ENCODE peak calls at places on chromosomes 11 and 22, in six cellular contexts. U, F, K, O, I and M are unnamed samples.

GRCh38 chr11:73240190-73240781 is 22.2 kb downstream of the P2RY2 start:
- DNase-seq in F (no peak), U (peak), K (no peak), O (peak), I (no peak), M (peak)

GRCh38 chr11:92711913-92712312 is 257.5 kb upstream of the MTNR1B start:
- DNase-seq in I (no peak), U (peak), F (no peak), K (no peak), O (no peak), M (no peak)

GRCh38 chr22:47198801-47199251 is 436.4 kb downstream of the TBC1D22A start:
- DNase-seq in F (no peak), I (no peak), O (no peak), K (no peak), U (no peak), M (no peak)

GRCh38 chr22:44570476-44571445 is 72.7 kb upstream of the RTL6 start:
- DNase-seq in O (no peak), I (no peak), U (no peak), K (no peak), F (no peak), M (no peak)

GRCh38 chr11:16346975-16347374 is 9.4 kb downstream of the SOX6 start:
- DNase-seq in K (no peak), O (peak), U (peak), F (no peak), I (no peak), M (peak)

GRCh38 chr11:35735411-35735810 is 72.8 kb downstream of the TRIM44 start:
- DNase-seq in U (no peak), F (peak), O (no peak), I (no peak), K (no peak), M (no peak)

GRCh38 chr11:36057372-36058045 is 113.6 kb downstream of the LDLRAD3 start:
- DNase-seq in K (no peak), U (no peak), I (no peak), O (no peak), F (peak), M (no peak)

GRCh38 chr22:26127126-26127525 is 42.1 kb upstream of the SEZ6L start:
- DNase-seq in F (no peak), O (no peak), U (no peak), I (no peak), K (no peak), M (no peak)

GRCh38 chr22:18954941-18955571 is 19.0 kb upstream of the PRODH start:
- DNase-seq in K (no peak), F (no peak), U (no peak), I (no peak), O (no peak), M (no peak)

GRCh38 chr11:65301491-65302329 is 13.0 kb upstream of the CDC42EP2 start:
- DNase-seq in U (no peak), I (no peak), O (peak), F (no peak), K (no peak), M (peak)

GRCh38 chr22:50437511-50438304 is 37.1 kb downstream of the SBF1 start:
- DNase-seq in I (no peak), O (no peak), K (no peak), U (no peak), F (no peak), M (no peak)

GRCh38 chr11:79212711-79213110 is 228.1 kb downstream of the TENM4 start:
- DNase-seq in K (no peak), F (no peak), U (no peak), O (no peak), I (no peak), M (no peak)

GRCh38 chr11:124085583-124085982 is 29.7 kb upstream of the VWA5A start:
- DNase-seq in U (peak), K (no peak), I (no peak), F (no peak), O (peak), M (no peak)

GRCh38 chr11:77127969-77128691 is at the start of gene MYO7A:
- DNase-seq in O (peak), I (no peak), U (no peak), K (peak), F (peak), M (peak)
- H3K9ac ChIP-seq in O (no peak), I (peak), U (no peak), K (peak), F (no peak), M (no peak)

DNA sequence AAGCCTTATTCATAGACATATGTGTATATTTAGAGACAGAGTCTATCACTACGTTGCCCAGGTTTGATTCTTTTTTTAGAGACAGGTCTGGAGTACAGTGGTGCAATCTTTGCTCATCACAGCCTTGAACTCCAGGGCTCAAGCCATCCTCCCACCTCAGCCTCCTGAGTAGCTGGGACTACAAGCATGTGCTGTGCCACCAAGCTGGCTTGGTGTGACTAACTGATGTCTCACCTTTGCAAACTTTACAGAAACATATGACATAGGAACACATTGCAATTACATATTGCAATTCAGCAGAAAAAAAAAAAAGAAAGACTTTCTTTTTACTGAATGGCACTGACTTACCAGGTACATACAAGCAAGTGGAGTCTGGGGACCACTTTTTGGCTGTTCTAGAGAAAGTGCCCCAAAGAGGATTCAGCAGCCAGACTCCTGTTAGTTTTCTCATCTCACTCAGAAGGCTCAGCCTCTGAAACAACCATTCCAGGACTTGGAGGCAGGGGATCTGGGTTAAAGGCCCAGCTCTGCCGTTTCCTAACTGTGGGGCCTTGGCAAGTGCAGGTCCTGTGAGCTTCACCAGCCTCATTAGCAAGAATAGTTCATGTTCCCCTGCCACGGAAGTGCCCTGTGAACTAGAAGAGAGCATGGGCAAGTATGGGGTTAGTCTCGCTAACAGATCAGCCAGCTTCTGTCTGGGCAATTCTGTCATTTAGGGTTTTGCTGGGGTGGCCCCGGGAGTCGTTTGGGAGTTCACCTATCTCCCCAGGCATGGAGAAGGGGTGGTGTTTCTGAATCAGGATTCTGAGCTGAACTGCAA is 11.2 kb upstream of the NFAM1 start:
- DNase-seq in O (no peak), K (no peak), I (no peak), F (no peak), U (no peak), M (no peak)
- H3K9ac ChIP-seq in O (no peak), K (no peak), I (no peak), F (no peak), U (no peak), M (peak)

DNA sequence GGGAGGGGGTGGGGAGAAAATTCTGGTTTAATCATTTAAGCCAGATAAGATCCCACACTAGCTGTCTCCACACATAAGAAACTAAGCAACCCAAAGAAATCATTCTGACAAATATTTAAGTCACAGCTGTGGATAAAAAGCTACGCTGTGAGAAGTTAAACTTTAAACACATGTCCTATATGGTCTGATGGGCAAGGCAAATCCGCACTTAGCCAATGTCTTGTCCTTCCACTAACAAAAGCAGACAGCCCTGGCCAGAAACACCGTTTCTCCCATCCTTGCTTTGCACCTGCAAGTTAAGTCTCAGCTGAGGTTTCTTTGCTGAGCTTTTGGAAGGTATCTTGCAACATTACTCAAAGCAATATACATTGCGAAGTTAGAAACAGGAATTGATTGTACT is 68.0 kb downstream of the ETS1 start:
- DNase-seq in I (no peak), F (no peak), U (no peak), K (no peak), O (no peak), M (peak)
- H3K9ac ChIP-seq in I (no peak), F (no peak), U (peak), K (no peak), O (peak), M (peak)

GRCh38 chr11:46239801-46240061 is 37.7 kb upstream of the CREB3L1 start:
- DNase-seq in U (peak), F (no peak), K (no peak), O (peak), I (no peak), M (peak)
- H3K9ac ChIP-seq in U (no peak), F (no peak), K (no peak), O (peak), I (peak), M (peak)